ENCODE peak calls at places on chromosomes 6 and 20, in seven cellular contexts. T, F, Q, Y, M, X and N are unnamed samples.

GRCh38 chr20:22579711-22580697 is 4.4 kb downstream of the FOXA2 start:
- DNase-seq in T (no peak), Y (no peak), X (no peak), Q (peak), F (no peak), M (no peak), N (no peak)

GRCh38 chr20:12575352-12576095 is 433.2 kb upstream of the SPTLC3 start:
- DNase-seq in Y (no peak), X (no peak), M (no peak), F (no peak), Q (no peak), T (no peak), N (no peak)

GRCh38 chr6:113591896-113592827 is 265.0 kb upstream of the MARCKS start:
- DNase-seq in X (no peak), T (peak), Y (no peak), Q (peak), M (no peak), F (no peak), N (no peak)

GRCh38 chr6:132053523-132053922 is 102.4 kb upstream of the CCN2 start:
- DNase-seq in F (no peak), T (peak), X (no peak), Q (no peak), Y (no peak), M (no peak), N (no peak)

GRCh38 chr6:24524801-24525200 is 30.0 kb downstream of the ALDH5A1 start:
- DNase-seq in T (peak), Y (peak), Q (peak), M (no peak), F (peak), X (no peak), N (no peak)

GRCh38 chr6:45073771-45074170 is 254.4 kb upstream of the RUNX2 start:
- DNase-seq in M (no peak), F (no peak), Y (no peak), X (no peak), Q (no peak), T (peak), N (no peak)

GRCh38 chr20:24445510-24446170 is 23.8 kb upstream of the SYNDIG1 start:
- DNase-seq in T (no peak), M (no peak), F (no peak), Y (no peak), Q (no peak), X (no peak), N (no peak)

GRCh38 chr20:40233401-40233800 is 455.6 kb downstream of the MAFB start:
- DNase-seq in X (no peak), F (no peak), M (no peak), Q (no peak), Y (no peak), T (no peak), N (no peak)

GRCh38 chr6:24547243-24547642 is 52.5 kb downstream of the ALDH5A1 start:
- DNase-seq in F (no peak), Y (no peak), M (peak), X (no peak), Q (peak), T (no peak), N (peak)

GRCh38 chr6:131042664-131043063 is 20.4 kb downstream of the EPB41L2 start:
- DNase-seq in Y (no peak), F (no peak), T (no peak), X (no peak), Q (no peak), M (no peak), N (no peak)

GRCh38 chr6:27591660-27592059 is 118.8 kb upstream of the ZNF184 start:
- DNase-seq in Q (peak), M (no peak), Y (no peak), F (peak), X (no peak), T (peak), N (peak)

GRCh38 chr20:38812182-38812581 is 6.7 kb downstream of the PPP1R16B start:
- DNase-seq in Q (no peak), M (no peak), T (no peak), F (no peak), Y (no peak), X (no peak), N (no peak)

GRCh38 chr6:110688661-110689268 is 126.5 kb downstream of the CDK19 start:
- DNase-seq in T (no peak), F (no peak), X (no peak), M (no peak), Y (no peak), Q (no peak), N (no peak)

GRCh38 chr6:126539022-126539421 is 199.1 kb downstream of the CENPW start:
- DNase-seq in X (no peak), Q (no peak), T (peak), F (peak), Y (peak), M (no peak), N (no peak)

GRCh38 chr6:14265049-14266021 is 147.8 kb downstream of the CD83 start:
- DNase-seq in X (no peak), T (no peak), Y (no peak), F (no peak), Q (no peak), M (no peak), N (no peak)

GRCh38 chr6:53090576-53090975 is 25.4 kb downstream of the FBXO9 start:
- DNase-seq in T (peak), X (no peak), F (no peak), Q (no peak), Y (no peak), M (no peak), N (no peak)

GRCh38 chr6:37702314-37702713 is 4.6 kb upstream of the MDGA1 start:
- DNase-seq in X (no peak), Y (no peak), F (no peak), M (no peak), Q (no peak), T (no peak), N (peak)

GRCh38 chr6:134517145-134517658 is 199.3 kb upstream of the SGK1 start:
- DNase-seq in Q (peak), Y (no peak), F (peak), X (no peak), M (no peak), T (peak), N (no peak)

GRCh38 chr6:3357669-3358068 is 98.9 kb downstream of the PSMG4 start:
- DNase-seq in X (no peak), Y (no peak), T (no peak), Q (no peak), M (no peak), F (no peak), N (no peak)

GRCh38 chr6:1436334-1437306 is 47.2 kb downstream of the FOXF2 start:
- DNase-seq in Y (peak), Q (peak), F (peak), X (peak), T (peak), M (no peak), N (peak)

GRCh38 chr20:37395921-37396519 is 50.1 kb downstream of the SRC start:
- DNase-seq in Y (no peak), M (peak), T (no peak), F (peak), X (no peak), Q (no peak), N (peak)

GRCh38 chr6:138517635-138518034 is 18.3 kb upstream of the NHSL1 start:
- DNase-seq in F (peak), Q (peak), Y (peak), X (no peak), T (peak), M (peak), N (peak)

GRCh38 chr20:10715035-10715434 is 41.2 kb upstream of the JAG1 start:
- DNase-seq in F (peak), Y (no peak), X (no peak), Q (peak), T (peak), M (no peak), N (no peak)

GRCh38 chr6:7060769-7061516 is 46.8 kb upstream of the RREB1 start:
- DNase-seq in F (no peak), X (no peak), Y (peak), Q (no peak), M (no peak), T (no peak), N (no peak)

GRCh38 chr6:113185299-113185698 is 671.8 kb upstream of the MARCKS start:
- DNase-seq in T (peak), X (no peak), Y (no peak), Q (no peak), M (no peak), F (no peak), N (no peak)

GRCh38 chr6:36717871-36718540 is 20.4 kb downstream of the RAB44 start:
- DNase-seq in Q (no peak), X (no peak), T (no peak), Y (no peak), F (no peak), M (no peak), N (no peak)

GRCh38 chr6:167827588-167828324 is 1.0 kb downstream of the AFDN start:
- DNase-seq in M (no peak), F (peak), Q (peak), Y (no peak), X (no peak), T (peak), N (peak)

GRCh38 chr20:13638162-13638495 is 603 bp downstream of the TASP1 start:
- DNase-seq in Y (no peak), M (no peak), F (peak), X (no peak), Q (peak), T (peak), N (peak)

DNA sequence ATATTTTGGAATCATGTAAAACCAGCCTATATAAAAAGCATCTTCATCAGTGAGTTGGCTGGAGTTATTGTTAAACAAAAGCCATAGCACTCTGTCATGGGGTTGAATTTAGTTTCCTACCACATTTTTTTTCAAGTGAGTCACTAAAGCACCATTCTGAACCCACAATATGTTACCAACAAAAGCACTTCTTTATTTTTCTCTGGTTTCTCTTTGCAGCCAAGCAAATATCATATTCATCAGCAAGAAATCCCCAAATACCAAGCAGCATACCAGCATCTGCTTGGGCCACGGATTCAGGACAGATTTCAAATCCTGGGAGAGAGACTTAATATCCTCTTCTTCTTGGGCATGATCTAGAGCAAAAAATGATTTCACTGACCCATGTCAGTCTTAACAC is 441.4 kb downstream of the BCKDHB start:
- DNase-seq in Y (no peak), X (no peak), M (no peak), F (no peak), Q (no peak), T (peak), N (no peak)
- TF ChIP-seq CEBPB in Y (no peak), X (no peak), M (no peak), F (no peak), Q (no peak), T (no peak), N (no peak)

GRCh38 chr20:53981130-53981529 is 89.3 kb downstream of the BCAS1 start:
- DNase-seq in Q (no peak), X (no peak), F (no peak), M (no peak), T (no peak), Y (no peak), N (no peak)
- TF ChIP-seq CEBPB in Q (no peak), X (no peak), F (no peak), M (no peak), T (no peak), Y (no peak), N (no peak)

GRCh38 chr6:97198181-97198580 is 84.8 kb downstream of the MMS22L start:
- DNase-seq in Q (no peak), Y (no peak), T (peak), F (no peak), X (no peak), M (no peak), N (no peak)

GRCh38 chr6:97189767-97190166 is 93.2 kb downstream of the MMS22L start:
- DNase-seq in Q (no peak), T (peak), X (no peak), F (no peak), M (no peak), Y (no peak), N (no peak)

DNA sequence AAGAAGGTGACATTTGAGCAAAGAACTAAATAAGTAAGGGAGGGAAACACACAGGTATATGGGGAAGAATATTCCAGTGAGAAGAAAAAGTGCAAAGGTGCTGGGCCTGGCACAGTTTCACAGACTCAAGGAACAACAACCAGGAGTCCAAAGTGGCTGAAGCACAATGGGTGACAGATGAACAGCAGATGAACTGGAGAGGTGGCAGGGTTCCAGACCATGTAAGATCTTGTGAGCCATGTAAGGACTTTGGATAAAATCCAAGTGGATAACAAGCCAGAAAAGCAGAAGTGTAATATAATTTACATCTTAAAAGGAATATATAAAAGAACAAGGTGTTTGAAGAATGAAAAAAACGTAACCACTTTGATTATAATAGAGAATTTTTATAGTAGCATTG is 87.9 kb downstream of the MMS22L start:
- DNase-seq in X (no peak), M (no peak), F (no peak), T (peak), Q (no peak), Y (no peak), N (no peak)
- TF ChIP-seq CEBPB in X (no peak), M (no peak), F (no peak), T (no peak), Q (no peak), Y (no peak), N (no peak)

GRCh38 chr20:2849529-2849928 is 9.0 kb downstream of the VPS16 start:
- DNase-seq in Y (no peak), X (no peak), M (no peak), F (no peak), Q (no peak), T (no peak), N (no peak)
- TF ChIP-seq CEBPB in Y (no peak), X (no peak), M (no peak), F (no peak), Q (no peak), T (no peak), N (no peak)

GRCh38 chr6:160116411-160116810 is 5.2 kb upstream of the SLC22A1 start:
- DNase-seq in M (no peak), Q (no peak), X (no peak), Y (no peak), F (no peak), T (no peak), N (no peak)
- TF ChIP-seq CEBPB in M (no peak), Q (no peak), X (no peak), Y (no peak), F (no peak), T (no peak), N (no peak)